ENCODE peak calls at places on chromosomes 5 and 9, in four cellular contexts. N is WERI-Rb-1, O is cardiac muscle cell, C is B cell. W is an unnamed sample.

GRCh38 chr9:124011460-124012301 is at the start of gene LHX2:
- DNase-seq in N (no peak), O (peak; percentile 86), C (peak; percentile 62), W (peak; percentile 81)

GRCh38 chr9:96089425-96089824 is 212.6 kb downstream of the HSD17B3 start:
- DNase-seq in N (no peak), O (no peak), C (no peak), W (no peak)

GRCh38 chr5:172897691-172898512 is 61.3 kb upstream of the RPL26L1 start:
- DNase-seq in N (peak; percentile 27), O (no peak), C (no peak), W (peak; percentile 12)

GRCh38 chr5:157718529-157718928 is 12.7 kb upstream of the THG1L start:
- DNase-seq in N (no peak), O (peak; percentile 35), C (peak; percentile 44), W (no peak)

GRCh38 chr5:82422001-82422740 is 144.0 kb upstream of the RPS23 start:
- DNase-seq in N (no peak), O (no peak), C (no peak), W (no peak)

GRCh38 chr5:54162184-54162583 is 148.2 kb downstream of the ARL15 start:
- DNase-seq in N (no peak), O (no peak), C (no peak), W (no peak)

GRCh38 chr5:151251001-151251551 is 1.9 kb upstream of the GM2A start:
- DNase-seq in N (no peak), O (no peak), C (no peak), W (no peak)

GRCh38 chr9:4965174-4965821 is 19.8 kb upstream of the JAK2 start:
- DNase-seq in N (no peak), O (no peak), C (no peak), W (no peak)

GRCh38 chr9:81819859-81820546 is 108.2 kb upstream of the SPATA31D4 start:
- DNase-seq in N (no peak), O (no peak), C (no peak), W (no peak)

GRCh38 chr5:44002381-44002901 is 386.8 kb downstream of the FGF10 start:
- DNase-seq in N (no peak), O (no peak), C (no peak), W (no peak)

GRCh38 chr5:83551826-83552225 is 80.3 kb downstream of the VCAN start:
- DNase-seq in N (no peak), O (no peak), C (no peak), W (no peak)

GRCh38 chr9:16571127-16571848 is 299.2 kb downstream of the BNC2 start:
- DNase-seq in N (no peak), O (no peak), C (no peak), W (no peak)

GRCh38 chr9:93154293-93154903 is 20.3 kb upstream of the NINJ1 start:
- DNase-seq in N (peak; percentile 80), O (peak; percentile 74), C (no peak), W (peak; percentile 73)

GRCh38 chr9:98942906-98943681 is 613 bp upstream of the COL15A1 start:
- DNase-seq in N (no peak), O (no peak), C (no peak), W (no peak)

GRCh38 chr5:78508231-78508765 is 140.3 kb downstream of the LHFPL2 start:
- DNase-seq in N (no peak), O (peak; percentile 61), C (no peak), W (no peak)
- TF ChIP-seq CTCF in N (no peak), O (no peak), C (no peak), W (no peak)

DNA sequence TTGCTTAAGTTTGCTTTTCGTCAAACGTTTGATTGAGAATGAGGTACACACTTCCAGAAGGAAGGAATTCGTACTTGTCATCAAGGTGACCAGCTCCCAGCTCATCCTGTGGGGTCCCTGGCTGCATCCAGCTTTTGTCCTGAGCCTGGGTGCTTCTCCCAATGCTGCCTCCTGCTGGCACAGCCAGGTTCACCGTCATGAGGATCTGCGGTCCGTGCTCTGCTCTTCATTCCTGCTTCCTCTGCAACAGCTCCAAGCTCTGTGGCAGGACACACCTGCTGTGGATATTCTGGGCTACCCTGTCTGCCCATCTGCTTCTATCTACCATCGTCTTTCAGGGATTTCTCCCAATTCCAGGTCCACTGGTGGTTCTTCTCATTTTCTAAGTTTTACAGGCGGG is 13.3 kb upstream of the UBE2QL1 start:
- DNase-seq in N (peak; percentile 65), O (peak; percentile 63), C (no peak), W (peak; percentile 64)
- TF ChIP-seq CTCF in N (peak; percentile 95), O (peak; percentile 25), C (no peak), W (peak; percentile 53)

GRCh38 chr5:144289277-144289676 is 118.6 kb downstream of the KCTD16 start:
- DNase-seq in N (no peak), O (no peak), C (no peak), W (no peak)
- TF ChIP-seq CTCF in N (no peak), O (no peak), C (no peak), W (no peak)

DNA sequence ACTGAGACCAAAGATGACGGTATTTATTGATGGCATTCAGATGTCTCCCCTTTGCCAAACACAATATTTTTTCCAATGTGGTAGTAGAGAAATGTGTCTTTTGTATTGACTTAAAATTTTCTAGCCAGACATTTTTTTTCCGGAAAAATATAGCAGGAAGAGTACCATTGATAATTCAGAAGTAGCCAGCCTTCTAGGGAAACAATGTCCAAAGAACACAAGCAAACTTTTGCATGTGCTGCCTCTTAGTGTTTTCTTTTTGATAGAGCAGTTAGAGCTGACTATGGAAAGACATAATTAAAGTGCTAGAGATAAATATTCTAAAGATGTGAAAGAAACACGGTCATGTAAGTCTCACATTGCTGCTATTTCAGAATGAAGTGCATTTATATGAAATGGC is 231.4 kb downstream of the MARCHF11 start:
- DNase-seq in N (no peak), O (no peak), C (no peak), W (no peak)
- TF ChIP-seq CTCF in N (no peak), O (peak; percentile 23), C (no peak), W (no peak)

GRCh38 chr9:127360829-127361228 is 36.1 kb upstream of the SLC2A8 start:
- DNase-seq in N (peak; percentile 66), O (peak; percentile 55), C (no peak), W (peak; percentile 10)
- TF ChIP-seq CTCF in N (peak; percentile 54), O (peak; percentile 13), C (no peak), W (no peak)

DNA sequence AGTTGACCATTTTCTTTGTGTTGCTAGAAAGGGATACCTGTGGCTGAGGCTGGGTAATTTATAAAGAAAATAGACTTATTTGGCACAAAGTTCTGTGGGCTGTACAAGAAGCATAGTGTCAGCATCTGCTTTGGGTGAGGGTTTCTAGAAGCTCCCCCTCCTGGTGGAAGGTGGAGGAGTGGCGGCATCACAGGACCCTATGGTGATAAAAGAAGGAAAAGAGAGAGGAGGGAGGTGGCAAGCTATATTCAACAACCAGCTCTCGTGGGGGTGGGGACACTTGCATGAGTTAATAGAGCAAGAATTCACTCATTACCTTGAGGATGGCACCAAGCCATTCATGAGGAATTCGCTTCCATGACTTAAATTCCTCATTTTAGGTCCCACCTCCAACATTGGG is 2041.4 kb upstream of the CDH9 start:
- DNase-seq in N (peak; percentile 42), O (no peak), C (no peak), W (peak; percentile 4)
- TF ChIP-seq CTCF in N (peak; percentile 36), O (no peak), C (no peak), W (no peak)

DNA sequence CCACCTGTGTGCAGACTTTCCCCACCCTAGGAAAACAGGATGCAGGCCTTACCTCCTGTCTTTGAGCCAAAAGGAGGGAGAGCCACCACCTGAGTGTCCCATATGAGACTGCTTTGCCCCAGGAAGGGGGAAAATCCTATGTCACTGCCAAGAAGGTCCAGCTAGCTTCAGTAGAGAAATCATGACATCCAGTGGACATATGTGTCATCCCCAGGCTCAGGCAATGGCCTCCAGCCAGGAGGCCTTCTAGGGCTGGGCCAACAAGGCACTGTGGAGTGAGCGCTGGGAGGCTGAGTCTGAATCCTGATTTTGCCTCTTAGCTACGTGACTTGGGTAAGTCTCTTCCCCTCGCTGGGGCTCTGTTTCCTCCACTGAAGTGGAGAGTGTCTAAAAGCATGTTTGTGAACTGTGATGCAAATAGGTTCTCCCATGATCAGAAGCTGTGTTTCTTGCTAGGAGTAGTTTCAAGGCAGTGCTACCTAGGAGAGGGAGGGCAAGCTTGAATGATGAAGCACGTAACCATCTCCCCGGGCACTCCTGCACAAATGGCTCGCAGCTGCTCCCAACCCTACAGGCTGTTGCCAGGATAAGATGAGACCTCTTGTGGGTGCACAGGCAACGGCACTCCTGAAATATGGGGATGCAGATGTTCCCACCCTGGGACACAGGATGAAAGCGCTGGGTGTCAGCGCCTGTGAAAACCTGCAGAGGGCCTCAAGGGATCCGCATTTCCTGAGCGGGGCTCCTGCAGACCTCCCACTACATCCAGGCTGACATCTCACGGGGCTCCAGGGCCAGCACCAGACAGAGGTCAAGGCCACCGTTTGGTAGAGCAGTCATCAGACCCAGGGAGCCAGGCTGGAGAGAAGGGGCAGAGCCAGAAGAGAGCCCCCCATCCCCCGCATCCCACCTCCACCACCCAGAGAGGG is 60.5 kb downstream of the SMIM23 start:
- DNase-seq in N (no peak), O (no peak), C (no peak), W (no peak)
- TF ChIP-seq CTCF in N (peak; percentile 43), O (peak; percentile 1), C (no peak), W (no peak)

DNA sequence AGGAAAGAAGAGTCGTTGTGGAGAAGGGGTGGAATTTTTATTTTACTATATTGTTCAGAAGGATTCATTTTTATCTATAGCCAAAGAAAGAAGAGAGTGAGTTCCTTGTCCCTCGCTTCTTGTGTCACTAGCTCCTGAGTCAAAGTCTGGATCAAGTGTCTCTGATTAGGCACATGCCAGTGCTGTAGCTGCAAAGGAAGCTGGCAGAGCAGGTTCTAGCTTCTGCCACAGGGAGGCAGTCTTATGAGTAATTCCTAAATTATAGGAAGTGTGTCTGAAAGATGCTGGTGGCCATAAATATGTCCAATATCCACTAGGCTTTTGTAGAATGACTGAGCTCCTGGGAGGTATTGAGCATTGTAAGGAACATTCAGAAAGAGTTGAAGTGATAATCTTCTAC is 84.7 kb downstream of the DOCK2 start:
- DNase-seq in N (no peak), O (no peak), C (no peak), W (no peak)
- TF ChIP-seq CTCF in N (no peak), O (no peak), C (no peak), W (no peak)

GRCh38 chr9:109304350-109304749 is 16.5 kb downstream of the EPB41L4B start:
- DNase-seq in N (no peak), O (no peak), C (no peak), W (no peak)

GRCh38 chr9:109303900-109304299 is 17.0 kb downstream of the EPB41L4B start:
- DNase-seq in N (no peak), O (no peak), C (no peak), W (no peak)

GRCh38 chr9:109302606-109303005 is 18.3 kb downstream of the EPB41L4B start:
- DNase-seq in N (no peak), O (no peak), C (no peak), W (no peak)

GRCh38 chr9:109307380-109308240 is 13.2 kb downstream of the EPB41L4B start:
- DNase-seq in N (no peak), O (no peak), C (no peak), W (no peak)

GRCh38 chr9:109305801-109306200 is 15.1 kb downstream of the EPB41L4B start:
- DNase-seq in N (no peak), O (no peak), C (no peak), W (no peak)
- TF ChIP-seq CTCF in N (no peak), O (no peak), C (no peak), W (no peak)

GRCh38 chr9:134381671-134382505 is 55.6 kb downstream of the RXRA start:
- DNase-seq in N (peak; percentile 24), O (no peak), C (peak; percentile 83), W (no peak)
- TF ChIP-seq CTCF in N (peak; percentile 56), O (no peak), C (peak; percentile 60), W (no peak)

W was measured in nephron progenitor cell.